ENCODE peak calls at places on chromosomes 7 and 10, in eight cellular contexts. T, V, R, D, U, P, X and W are unnamed samples.

GRCh38 chr10:112593023-112593422 is 146.0 kb downstream of the VTI1A start:
- DNase-seq in T (no peak), V (no peak), R (no peak), D (no peak), U (no peak), P (no peak), X (no peak), W (no peak)

GRCh38 chr10:31322647-31323046 is 3.6 kb downstream of the ZEB1 start:
- DNase-seq in T (no peak), V (no peak), R (no peak), D (no peak), U (peak; percentile 25), P (no peak), X (no peak), W (no peak)

GRCh38 chr7:120857558-120858298 is at the start of gene TSPAN12:
- DNase-seq in T (peak; percentile 61), V (no peak), R (peak; percentile 93), D (peak; percentile 90), U (peak; percentile 54), P (peak; percentile 61), X (peak; percentile 73), W (peak; percentile 86)

GRCh38 chr7:1235501-1236131 is 2.9 kb downstream of the UNCX start:
- DNase-seq in T (peak; percentile 60), V (no peak), R (no peak), D (no peak), U (no peak), P (no peak), X (no peak), W (no peak)

GRCh38 chr10:86333813-86334514 is 32.6 kb downstream of the GRID1 start:
- DNase-seq in T (peak; percentile 20), V (no peak), R (no peak), D (no peak), U (no peak), P (no peak), X (no peak), W (no peak)

GRCh38 chr7:36132025-36132424 is 21.0 kb upstream of the EEPD1 start:
- DNase-seq in T (no peak), V (no peak), R (no peak), D (no peak), U (no peak), P (no peak), X (no peak), W (no peak)

GRCh38 chr10:93873427-93874115 is 20.2 kb upstream of the SLC35G1 start:
- DNase-seq in T (no peak), V (no peak), R (no peak), D (no peak), U (peak; percentile 63), P (no peak), X (no peak), W (no peak)

GRCh38 chr10:7819126-7819470 is 793 bp downstream of the TAF3 start:
- DNase-seq in T (no peak), V (no peak), R (no peak), D (peak; percentile 37), U (peak; percentile 45), P (peak; percentile 35), X (no peak), W (peak; percentile 77)

GRCh38 chr10:1255166-1255565 is 199.0 kb downstream of the WDR37 start:
- DNase-seq in T (no peak), V (no peak), R (no peak), D (no peak), U (no peak), P (no peak), X (no peak), W (no peak)

GRCh38 chr7:101728888-101729883 is 88.2 kb upstream of the CUX1 start:
- DNase-seq in T (no peak), V (no peak), R (peak; percentile 83), D (no peak), U (peak; percentile 97), P (no peak), X (peak; percentile 93), W (peak; percentile 91)

GRCh38 chr7:44050915-44051560 is 6.5 kb downstream of the DBNL start:
- DNase-seq in T (no peak), V (no peak), R (peak; percentile 12), D (no peak), U (no peak), P (peak; percentile 18), X (no peak), W (no peak)

GRCh38 chr7:2518101-2518500 is 1.5 kb upstream of the LFNG start:
- DNase-seq in T (no peak), V (no peak), R (no peak), D (no peak), U (no peak), P (no peak), X (no peak), W (peak; percentile 77)

GRCh38 chr7:2517678-2518077 is 1.9 kb upstream of the LFNG start:
- DNase-seq in T (no peak), V (no peak), R (no peak), D (no peak), U (peak; percentile 61), P (no peak), X (no peak), W (no peak)

GRCh38 chr7:2515424-2516193 is 4.0 kb upstream of the LFNG start:
- DNase-seq in T (no peak), V (no peak), R (no peak), D (peak; percentile 23), U (no peak), P (no peak), X (no peak), W (no peak)

GRCh38 chr7:2516194-2516555 is 3.4 kb upstream of the LFNG start:
- DNase-seq in T (no peak), V (no peak), R (no peak), D (no peak), U (no peak), P (no peak), X (no peak), W (no peak)

GRCh38 chr7:2517004-2517403 is 2.6 kb upstream of the LFNG start:
- DNase-seq in T (no peak), V (no peak), R (no peak), D (no peak), U (peak; percentile 93), P (no peak), X (no peak), W (no peak)
- TF ChIP-seq CTCF in T (no peak), V (no peak), R (no peak), D (no peak), U (peak; percentile 30), P (no peak), X (no peak), W (no peak)

DNA sequence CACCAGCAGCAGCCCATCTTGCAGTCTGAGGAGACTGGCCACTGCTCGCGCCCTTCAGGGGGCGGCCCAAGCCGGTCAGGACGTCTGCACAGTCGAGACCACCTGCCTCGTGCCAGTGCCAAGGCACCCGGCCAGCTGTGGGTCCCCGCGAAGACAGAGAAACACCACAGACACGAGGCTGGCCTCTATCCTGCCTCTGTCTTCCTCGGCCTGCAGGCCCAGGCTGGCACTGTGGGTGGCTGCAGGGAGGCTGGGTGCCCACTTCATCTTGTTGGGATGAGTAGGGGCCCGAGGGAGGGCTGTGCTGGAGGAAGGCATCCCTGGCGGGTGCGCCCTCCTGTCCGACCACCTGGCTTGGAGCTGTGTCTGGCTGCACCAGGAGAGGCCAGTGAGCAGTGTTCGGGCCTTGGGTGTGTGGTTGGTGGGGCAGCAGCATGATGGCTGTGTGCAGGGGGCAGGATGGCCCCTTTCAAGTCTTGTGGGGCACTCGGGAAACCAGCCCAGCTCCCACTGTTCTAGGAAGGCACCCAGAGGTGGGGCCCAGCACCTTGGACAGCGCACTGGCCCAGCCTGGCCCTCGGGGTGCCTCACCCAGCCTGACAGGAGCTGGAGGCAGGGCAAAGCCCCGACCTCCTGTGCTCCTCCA is 7.3 kb downstream of the DPYSL4 start:
- DNase-seq in T (peak; percentile 51), V (no peak), R (no peak), D (peak; percentile 26), U (no peak), P (no peak), X (no peak), W (peak; percentile 55)
- H3K4me1 ChIP-seq in T (no peaks in the 10 kb centered on the region), V (no peaks in the 10 kb centered on the region), R (no peaks in the 10 kb centered on the region), D (no peaks in the 10 kb centered on the region), U (no peaks in the 10 kb centered on the region), P (no peaks in the 10 kb centered on the region), X (no peaks in the 10 kb centered on the region), W (no peaks in the 10 kb centered on the region)

GRCh38 chr7:150924256-150924851 is 53.8 kb downstream of the KCNH2 start:
- DNase-seq in T (no peak), V (no peak), R (peak; percentile 39), D (no peak), U (no peak), P (no peak), X (no peak), W (no peak)
- H3K4me3 ChIP-seq in T (no peak overlapping the region), V (no peak overlapping the region), R (no peak overlapping the region), D (no peak overlapping the region), U (no peak overlapping the region), P (no peak overlapping the region), X (no peak overlapping the region), W (no peak overlapping the region)

GRCh38 chr10:81473755-81474154 is 401.2 kb upstream of the NRG3 start:
- DNase-seq in T (no peak), V (no peak), R (peak; percentile 44), D (no peak), U (no peak), P (no peak), X (no peak), W (peak; percentile 19)

GRCh38 chr10:81479316-81479715 is 395.7 kb upstream of the NRG3 start:
- DNase-seq in T (no peak), V (no peak), R (no peak), D (no peak), U (no peak), P (no peak), X (no peak), W (no peak)
- TF ChIP-seq CTCF in T (no peak), V (peak; percentile 12), R (no peak), D (no peak), U (no peak), P (no peak), X (no peak), W (no peak)

DNA sequence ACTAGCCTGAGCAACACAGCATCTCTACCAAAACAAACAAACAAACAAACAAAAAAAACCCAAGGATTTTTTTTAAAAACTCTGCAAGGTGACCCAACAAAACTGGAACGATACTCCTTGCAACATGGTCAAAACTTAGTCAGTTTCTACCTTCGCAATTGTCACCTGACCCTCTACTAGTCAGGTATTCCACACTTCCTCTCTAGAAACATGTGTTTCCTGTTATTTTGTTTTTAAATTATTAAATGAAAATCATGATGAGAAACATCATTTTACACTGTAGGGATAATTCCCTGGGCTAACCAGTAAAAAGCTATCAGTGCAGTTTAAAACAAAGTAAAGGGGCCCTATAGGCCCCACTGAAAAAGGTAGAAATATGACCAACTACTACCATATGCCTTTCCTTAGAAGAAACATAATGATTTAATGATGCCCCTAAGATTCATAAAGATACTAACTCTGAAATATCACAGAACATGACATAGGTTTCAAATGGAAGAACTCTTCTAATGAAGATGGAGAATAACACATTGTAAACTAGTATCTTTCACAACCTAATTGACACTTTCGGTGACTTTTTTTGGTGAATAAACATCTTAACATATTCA is 8.7 kb downstream of the BRAF start:
- DNase-seq in T (no peak), V (no peak), R (no peak), D (no peak), U (no peak), P (no peak), X (no peak), W (no peak)
- H3K4me1 ChIP-seq in T (peaks cover 7% of the 10 kb centered on the region), V (no peaks in the 10 kb centered on the region), R (peaks cover 18% of the 10 kb centered on the region), D (peaks cover 22% of the 10 kb centered on the region), U (peaks cover 2% of the 10 kb centered on the region), P (peaks cover 18% of the 10 kb centered on the region), X (no peaks in the 10 kb centered on the region), W (peaks cover 3% of the 10 kb centered on the region)